ENCODE peak calls at places on chromosome X, in six cellular contexts. One of them, this sample, is unnamed.

GRCh38 chrX:16278927-16279326 is 111.6 kb downstream of the MAGEB17 start:
- DNase-seq in natural killer cell: no peak
- DNase-seq in stimulated activated naive B cell treated with anti-CD40 and anti-IgM and Interleukin-4, amounts not matched to agents 10 μg/mL and 1 μg/mL and 100 μg/mL, for 72 hours: no peak
- DNase-seq in neural crest cell: no peak
- DNase-seq in spleen: no peak
- DNase-seq in dorsolateral prefrontal cortex: no peak
- DNase-seq in this sample: no peak

GRCh38 chrX:108091878-108092291 is 307 bp downstream of the ATG4A start:
- DNase-seq in natural killer cell: no peak
- DNase-seq in stimulated activated naive B cell treated with anti-CD40 and anti-IgM and Interleukin-4, amounts not matched to agents 10 μg/mL and 1 μg/mL and 100 μg/mL, for 72 hours: no peak
- DNase-seq in neural crest cell: no peak
- DNase-seq in spleen: no peak
- DNase-seq in dorsolateral prefrontal cortex: peak; percentile 25
- DNase-seq in this sample: no peak

GRCh38 chrX:106613277-106613676 is 1.5 kb downstream of the RADX start:
- DNase-seq in natural killer cell: no peak
- DNase-seq in stimulated activated naive B cell treated with anti-CD40 and anti-IgM and Interleukin-4, amounts not matched to agents 10 μg/mL and 1 μg/mL and 100 μg/mL, for 72 hours: no peak
- DNase-seq in neural crest cell: no peak
- DNase-seq in spleen: no peak
- DNase-seq in dorsolateral prefrontal cortex: no peak
- DNase-seq in this sample: no peak

GRCh38 chrX:39726810-39727209 is 370.9 kb downstream of the BCOR start:
- DNase-seq in natural killer cell: no peak
- DNase-seq in stimulated activated naive B cell treated with anti-CD40 and anti-IgM and Interleukin-4, amounts not matched to agents 10 μg/mL and 1 μg/mL and 100 μg/mL, for 72 hours: no peak
- DNase-seq in neural crest cell: no peak
- DNase-seq in spleen: no peak
- DNase-seq in dorsolateral prefrontal cortex: no peak
- DNase-seq in this sample: peak; percentile 61

GRCh38 chrX:78092296-78092695 is 11.8 kb upstream of the PGK1 start:
- DNase-seq in natural killer cell: no peak
- DNase-seq in stimulated activated naive B cell treated with anti-CD40 and anti-IgM and Interleukin-4, amounts not matched to agents 10 μg/mL and 1 μg/mL and 100 μg/mL, for 72 hours: peak; percentile 17
- DNase-seq in neural crest cell: no peak
- DNase-seq in spleen: no peak
- DNase-seq in dorsolateral prefrontal cortex: no peak
- DNase-seq in this sample: peak; percentile 64

GRCh38 chrX:21838937-21839333 is 482 bp upstream of the MBTPS2 start:
- DNase-seq in natural killer cell: no peak
- DNase-seq in stimulated activated naive B cell treated with anti-CD40 and anti-IgM and Interleukin-4, amounts not matched to agents 10 μg/mL and 1 μg/mL and 100 μg/mL, for 72 hours: no peak
- DNase-seq in neural crest cell: no peak
- DNase-seq in spleen: no peak
- DNase-seq in dorsolateral prefrontal cortex: no peak
- DNase-seq in this sample: no peak

GRCh38 chrX:20620301-20620700 is 353.6 kb upstream of the RPS6KA3 start:
- DNase-seq in natural killer cell: no peak
- DNase-seq in stimulated activated naive B cell treated with anti-CD40 and anti-IgM and Interleukin-4, amounts not matched to agents 10 μg/mL and 1 μg/mL and 100 μg/mL, for 72 hours: no peak
- DNase-seq in neural crest cell: no peak
- DNase-seq in spleen: no peak
- DNase-seq in dorsolateral prefrontal cortex: no peak
- DNase-seq in this sample: peak; percentile 13

GRCh38 chrX:49155243-49155899 is 7.2 kb upstream of the MAGIX start:
- DNase-seq in natural killer cell: no peak
- DNase-seq in stimulated activated naive B cell treated with anti-CD40 and anti-IgM and Interleukin-4, amounts not matched to agents 10 μg/mL and 1 μg/mL and 100 μg/mL, for 72 hours: no peak
- DNase-seq in neural crest cell: peak; percentile 9
- DNase-seq in spleen: no peak
- DNase-seq in dorsolateral prefrontal cortex: peak; percentile 28
- DNase-seq in this sample: peak; percentile 71

GRCh38 chrX:44439242-44439641 is 95.8 kb upstream of the EFHC2 start:
- DNase-seq in natural killer cell: no peak
- DNase-seq in stimulated activated naive B cell treated with anti-CD40 and anti-IgM and Interleukin-4, amounts not matched to agents 10 μg/mL and 1 μg/mL and 100 μg/mL, for 72 hours: no peak
- DNase-seq in neural crest cell: no peak
- DNase-seq in spleen: no peak
- DNase-seq in dorsolateral prefrontal cortex: no peak
- DNase-seq in this sample: no peak

GRCh38 chrX:9805956-9806355 is 19.7 kb downstream of the SHROOM2 start:
- DNase-seq in natural killer cell: no peak
- DNase-seq in stimulated activated naive B cell treated with anti-CD40 and anti-IgM and Interleukin-4, amounts not matched to agents 10 μg/mL and 1 μg/mL and 100 μg/mL, for 72 hours: no peak
- DNase-seq in neural crest cell: no peak
- DNase-seq in spleen: peak; percentile 8
- DNase-seq in dorsolateral prefrontal cortex: no peak
- DNase-seq in this sample: no peak

GRCh38 chrX:86133761-86134160 is 14.5 kb upstream of the DACH2 start:
- DNase-seq in natural killer cell: no peak
- DNase-seq in stimulated activated naive B cell treated with anti-CD40 and anti-IgM and Interleukin-4, amounts not matched to agents 10 μg/mL and 1 μg/mL and 100 μg/mL, for 72 hours: no peak
- DNase-seq in neural crest cell: no peak
- DNase-seq in spleen: no peak
- DNase-seq in dorsolateral prefrontal cortex: no peak
- DNase-seq in this sample: peak; percentile 2

GRCh38 chrX:116961872-116962582 is 499.3 kb upstream of the CT83 start:
- DNase-seq in natural killer cell: no peak
- DNase-seq in stimulated activated naive B cell treated with anti-CD40 and anti-IgM and Interleukin-4, amounts not matched to agents 10 μg/mL and 1 μg/mL and 100 μg/mL, for 72 hours: no peak
- DNase-seq in neural crest cell: no peak
- DNase-seq in spleen: no peak
- DNase-seq in dorsolateral prefrontal cortex: no peak
- DNase-seq in this sample: peak; percentile 0

GRCh38 chrX:31546130-31546529 is 474.3 kb upstream of the FTHL17 start:
- DNase-seq in natural killer cell: no peak
- DNase-seq in stimulated activated naive B cell treated with anti-CD40 and anti-IgM and Interleukin-4, amounts not matched to agents 10 μg/mL and 1 μg/mL and 100 μg/mL, for 72 hours: no peak
- DNase-seq in neural crest cell: no peak
- DNase-seq in spleen: no peak
- DNase-seq in dorsolateral prefrontal cortex: no peak
- DNase-seq in this sample: peak; percentile 80

GRCh38 chrX:69153060-69153730 is 12.1 kb downstream of the PJA1 start:
- DNase-seq in natural killer cell: no peak
- DNase-seq in stimulated activated naive B cell treated with anti-CD40 and anti-IgM and Interleukin-4, amounts not matched to agents 10 μg/mL and 1 μg/mL and 100 μg/mL, for 72 hours: no peak
- DNase-seq in neural crest cell: peak; percentile 55
- DNase-seq in spleen: peak; percentile 66
- DNase-seq in dorsolateral prefrontal cortex: peak; percentile 14
- DNase-seq in this sample: peak; percentile 22

GRCh38 chrX:2272337-2272736 is 228.4 kb downstream of the DHRSX start:
- DNase-seq in natural killer cell: no peak
- DNase-seq in stimulated activated naive B cell treated with anti-CD40 and anti-IgM and Interleukin-4, amounts not matched to agents 10 μg/mL and 1 μg/mL and 100 μg/mL, for 72 hours: no peak
- DNase-seq in neural crest cell: no peak
- DNase-seq in spleen: no peak
- DNase-seq in dorsolateral prefrontal cortex: no peak
- DNase-seq in this sample: no peak

GRCh38 chrX:114581528-114582263 is 2.2 kb upstream of the HTR2C start:
- DNase-seq in natural killer cell: no peak
- DNase-seq in stimulated activated naive B cell treated with anti-CD40 and anti-IgM and Interleukin-4, amounts not matched to agents 10 μg/mL and 1 μg/mL and 100 μg/mL, for 72 hours: no peak
- DNase-seq in neural crest cell: no peak
- DNase-seq in spleen: no peak
- DNase-seq in dorsolateral prefrontal cortex: no peak
- DNase-seq in this sample: no peak